ENCODE peak calls at places on chromosomes 4 and X, in seven cellular contexts. Q is right lobe of liver, H is WERI-Rb-1, G is endothelial cell, M is ureter, A is C1 segment of cervical spinal cord, U is fibroblast of mammary gland. L is an unnamed sample.

GRCh38 chr4:6916587-6917444 is 7.2 kb downstream of the TBC1D14 start:
- DNase-seq in U (peak), G (no peak), A (no peak), M (peak), H (peak), Q (peak), L (no peak)

GRCh38 chr4:129446074-129446473 is 350.1 kb downstream of the C4orf33 start:
- DNase-seq in H (peak), A (no peak), Q (no peak), U (no peak), G (no peak), M (no peak), L (no peak)

GRCh38 chrX:100750901-100751300 is 19.0 kb upstream of the SYTL4 start:
- DNase-seq in U (no peak), M (no peak), Q (no peak), G (no peak), A (no peak), H (no peak), L (no peak)

GRCh38 chrX:74420194-74421035 is 878 bp upstream of the SLC16A2 start:
- DNase-seq in H (peak), G (peak), Q (peak), U (peak), M (peak), A (peak), L (peak)

GRCh38 chrX:73922856-73923429 is 359.9 kb downstream of the CHIC1 start:
- DNase-seq in M (no peak), G (no peak), Q (no peak), H (no peak), A (no peak), U (peak), L (no peak)

GRCh38 chrX:25052798-25053534 is 37.2 kb upstream of the ARX start:
- DNase-seq in Q (no peak), M (no peak), A (no peak), G (peak), H (no peak), U (no peak), L (no peak)

GRCh38 chrX:134377537-134377936 is 82.4 kb upstream of the HPRT1 start:
- DNase-seq in U (peak), M (no peak), G (no peak), H (peak), Q (no peak), A (no peak), L (no peak)

GRCh38 chr4:123350726-123351125 is 45.9 kb upstream of the SPRY1 start:
- DNase-seq in G (no peak), A (no peak), M (no peak), Q (no peak), U (no peak), H (no peak), L (no peak)

GRCh38 chrX:22666441-22666840 is 333.3 kb upstream of the DDX53 start:
- DNase-seq in Q (no peak), U (peak), M (no peak), A (peak), G (peak), H (peak), L (no peak)